ENCODE peak calls at places on chromosomes 12 and 14, in eight cellular contexts. One of them, this sample, is unnamed.

GRCh38 chr12:50934981-50935807 is 17.1 kb upstream of the HIGD1C start:
- DNase-seq in activated naive CD4-positive, alpha-beta T cell treated with anti-CD3 and anti-CD28 coated beads for 36 hours: no peak
- DNase-seq in stimulated activated CD8-positive, alpha-beta memory T cell treated with anti-CD3 and anti-CD28 coated beads, Interleukin-15, amount 100 ng/mL, for 4 hours: no peak
- DNase-seq in AG09309: peak; percentile 17
- DNase-seq in fibroblast of lung: peak; percentile 55
- DNase-seq in EL: peak; percentile 29
- DNase-seq in COR-L47: no peak
- DNase-seq in CD8-positive, alpha-beta memory T cell: no peak
- DNase-seq in this sample: no peak

GRCh38 chr12:103043531-103044445 is 86.3 kb downstream of the ASCL1 start:
- DNase-seq in EL: no peak
- DNase-seq in stimulated activated CD8-positive, alpha-beta memory T cell treated with anti-CD3 and anti-CD28 coated beads, Interleukin-15, amount 100 ng/mL, for 4 hours: no peak
- DNase-seq in AG09309: no peak
- DNase-seq in CD8-positive, alpha-beta memory T cell: no peak
- DNase-seq in activated naive CD4-positive, alpha-beta T cell treated with anti-CD3 and anti-CD28 coated beads for 36 hours: no peak
- DNase-seq in fibroblast of lung: no peak
- DNase-seq in COR-L47: no peak
- DNase-seq in this sample: no peak

GRCh38 chr12:44804068-44804467 is 72.0 kb downstream of the NELL2 start:
- DNase-seq in fibroblast of lung: no peak
- DNase-seq in stimulated activated CD8-positive, alpha-beta memory T cell treated with anti-CD3 and anti-CD28 coated beads, Interleukin-15, amount 100 ng/mL, for 4 hours: no peak
- DNase-seq in EL: no peak
- DNase-seq in COR-L47: no peak
- DNase-seq in CD8-positive, alpha-beta memory T cell: no peak
- DNase-seq in AG09309: no peak
- DNase-seq in activated naive CD4-positive, alpha-beta T cell treated with anti-CD3 and anti-CD28 coated beads for 36 hours: no peak
- DNase-seq in this sample: no peak

GRCh38 chr12:111313833-111314259 is 55.0 kb downstream of the PHETA1 start:
- DNase-seq in stimulated activated CD8-positive, alpha-beta memory T cell treated with anti-CD3 and anti-CD28 coated beads, Interleukin-15, amount 100 ng/mL, for 4 hours: peak; percentile 31
- DNase-seq in CD8-positive, alpha-beta memory T cell: peak; percentile 65
- DNase-seq in COR-L47: peak; percentile 51
- DNase-seq in fibroblast of lung: peak; percentile 42
- DNase-seq in activated naive CD4-positive, alpha-beta T cell treated with anti-CD3 and anti-CD28 coated beads for 36 hours: peak; percentile 77
- DNase-seq in AG09309: peak; percentile 5
- DNase-seq in EL: peak; percentile 65
- DNase-seq in this sample: peak; percentile 27

GRCh38 chr14:68476212-68476964 is 316.5 kb downstream of the ZFP36L1 start:
- DNase-seq in AG09309: peak; percentile 92
- DNase-seq in COR-L47: no peak
- DNase-seq in CD8-positive, alpha-beta memory T cell: no peak
- DNase-seq in fibroblast of lung: peak; percentile 96
- DNase-seq in activated naive CD4-positive, alpha-beta T cell treated with anti-CD3 and anti-CD28 coated beads for 36 hours: peak; percentile 33
- DNase-seq in stimulated activated CD8-positive, alpha-beta memory T cell treated with anti-CD3 and anti-CD28 coated beads, Interleukin-15, amount 100 ng/mL, for 4 hours: no peak
- DNase-seq in EL: peak; percentile 93
- DNase-seq in this sample: peak; percentile 86

GRCh38 chr14:54798465-54799124 is 104.0 kb downstream of the GCH1 start:
- DNase-seq in COR-L47: no peak
- DNase-seq in stimulated activated CD8-positive, alpha-beta memory T cell treated with anti-CD3 and anti-CD28 coated beads, Interleukin-15, amount 100 ng/mL, for 4 hours: no peak
- DNase-seq in EL: no peak
- DNase-seq in AG09309: no peak
- DNase-seq in fibroblast of lung: no peak
- DNase-seq in activated naive CD4-positive, alpha-beta T cell treated with anti-CD3 and anti-CD28 coated beads for 36 hours: no peak
- DNase-seq in CD8-positive, alpha-beta memory T cell: no peak
- DNase-seq in this sample: no peak

GRCh38 chr14:68279777-68280233 is 460.2 kb downstream of the RAD51B start:
- DNase-seq in activated naive CD4-positive, alpha-beta T cell treated with anti-CD3 and anti-CD28 coated beads for 36 hours: no peak
- DNase-seq in EL: no peak
- DNase-seq in stimulated activated CD8-positive, alpha-beta memory T cell treated with anti-CD3 and anti-CD28 coated beads, Interleukin-15, amount 100 ng/mL, for 4 hours: no peak
- DNase-seq in CD8-positive, alpha-beta memory T cell: no peak
- DNase-seq in COR-L47: no peak
- DNase-seq in fibroblast of lung: no peak
- DNase-seq in AG09309: no peak
- DNase-seq in this sample: no peak

GRCh38 chr14:91744068-91744480 is 12.2 kb upstream of the CATSPERB start:
- DNase-seq in EL: no peak
- DNase-seq in fibroblast of lung: no peak
- DNase-seq in activated naive CD4-positive, alpha-beta T cell treated with anti-CD3 and anti-CD28 coated beads for 36 hours: no peak
- DNase-seq in CD8-positive, alpha-beta memory T cell: no peak
- DNase-seq in AG09309: no peak
- DNase-seq in stimulated activated CD8-positive, alpha-beta memory T cell treated with anti-CD3 and anti-CD28 coated beads, Interleukin-15, amount 100 ng/mL, for 4 hours: no peak
- DNase-seq in COR-L47: no peak
- DNase-seq in this sample: no peak

GRCh38 chr14:38404616-38405015 is 148.7 kb upstream of the CLEC14A start:
- DNase-seq in EL: peak; percentile 78
- DNase-seq in CD8-positive, alpha-beta memory T cell: no peak
- DNase-seq in AG09309: peak; percentile 16
- DNase-seq in activated naive CD4-positive, alpha-beta T cell treated with anti-CD3 and anti-CD28 coated beads for 36 hours: no peak
- DNase-seq in stimulated activated CD8-positive, alpha-beta memory T cell treated with anti-CD3 and anti-CD28 coated beads, Interleukin-15, amount 100 ng/mL, for 4 hours: no peak
- DNase-seq in fibroblast of lung: peak; percentile 71
- DNase-seq in COR-L47: no peak
- DNase-seq in this sample: no peak

GRCh38 chr14:64671591-64671990 is 32.6 kb upstream of the PLEKHG3 start:
- DNase-seq in EL: peak; percentile 69
- DNase-seq in AG09309: no peak
- DNase-seq in stimulated activated CD8-positive, alpha-beta memory T cell treated with anti-CD3 and anti-CD28 coated beads, Interleukin-15, amount 100 ng/mL, for 4 hours: no peak
- DNase-seq in fibroblast of lung: peak; percentile 51
- DNase-seq in activated naive CD4-positive, alpha-beta T cell treated with anti-CD3 and anti-CD28 coated beads for 36 hours: no peak
- DNase-seq in COR-L47: peak; percentile 54
- DNase-seq in CD8-positive, alpha-beta memory T cell: no peak
- DNase-seq in this sample: peak; percentile 54

GRCh38 chr12:4270670-4271432 is 2.7 kb upstream of the CCND2 start:
- DNase-seq in activated naive CD4-positive, alpha-beta T cell treated with anti-CD3 and anti-CD28 coated beads for 36 hours: peak; percentile 72
- DNase-seq in CD8-positive, alpha-beta memory T cell: no peak
- DNase-seq in fibroblast of lung: no peak
- DNase-seq in EL: no peak
- DNase-seq in AG09309: no peak
- DNase-seq in COR-L47: no peak
- DNase-seq in stimulated activated CD8-positive, alpha-beta memory T cell treated with anti-CD3 and anti-CD28 coated beads, Interleukin-15, amount 100 ng/mL, for 4 hours: peak; percentile 36
- DNase-seq in this sample: no peak

GRCh38 chr12:39605996-39606395 is 13.6 kb downstream of the ABCD2 start:
- DNase-seq in COR-L47: no peak
- DNase-seq in stimulated activated CD8-positive, alpha-beta memory T cell treated with anti-CD3 and anti-CD28 coated beads, Interleukin-15, amount 100 ng/mL, for 4 hours: no peak
- DNase-seq in activated naive CD4-positive, alpha-beta T cell treated with anti-CD3 and anti-CD28 coated beads for 36 hours: no peak
- DNase-seq in EL: peak; percentile 44
- DNase-seq in AG09309: no peak
- DNase-seq in CD8-positive, alpha-beta memory T cell: no peak
- DNase-seq in fibroblast of lung: peak; percentile 85
- DNase-seq in this sample: no peak

GRCh38 chr14:93033983-93034670 is 81.6 kb downstream of the ITPK1 start:
- DNase-seq in COR-L47: peak; percentile 48
- DNase-seq in activated naive CD4-positive, alpha-beta T cell treated with anti-CD3 and anti-CD28 coated beads for 36 hours: peak; percentile 44
- DNase-seq in EL: no peak
- DNase-seq in CD8-positive, alpha-beta memory T cell: peak; percentile 20
- DNase-seq in AG09309: no peak
- DNase-seq in stimulated activated CD8-positive, alpha-beta memory T cell treated with anti-CD3 and anti-CD28 coated beads, Interleukin-15, amount 100 ng/mL, for 4 hours: no peak
- DNase-seq in fibroblast of lung: no peak
- DNase-seq in this sample: no peak

GRCh38 chr12:71125515-71125914 is 32.3 kb downstream of the TSPAN8 start:
- DNase-seq in activated naive CD4-positive, alpha-beta T cell treated with anti-CD3 and anti-CD28 coated beads for 36 hours: no peak
- DNase-seq in AG09309: no peak
- DNase-seq in fibroblast of lung: no peak
- DNase-seq in COR-L47: no peak
- DNase-seq in EL: no peak
- DNase-seq in CD8-positive, alpha-beta memory T cell: no peak
- DNase-seq in stimulated activated CD8-positive, alpha-beta memory T cell treated with anti-CD3 and anti-CD28 coated beads, Interleukin-15, amount 100 ng/mL, for 4 hours: no peak
- DNase-seq in this sample: no peak

GRCh38 chr12:539540-540310 is 80.0 kb downstream of the B4GALNT3 start:
- DNase-seq in CD8-positive, alpha-beta memory T cell: no peak
- DNase-seq in COR-L47: no peak
- DNase-seq in EL: no peak
- DNase-seq in AG09309: no peak
- DNase-seq in stimulated activated CD8-positive, alpha-beta memory T cell treated with anti-CD3 and anti-CD28 coated beads, Interleukin-15, amount 100 ng/mL, for 4 hours: no peak
- DNase-seq in activated naive CD4-positive, alpha-beta T cell treated with anti-CD3 and anti-CD28 coated beads for 36 hours: no peak
- DNase-seq in fibroblast of lung: no peak
- DNase-seq in this sample: no peak

GRCh38 chr14:92539875-92540274 is 26.3 kb downstream of the RIN3 start:
- DNase-seq in CD8-positive, alpha-beta memory T cell: no peak
- DNase-seq in EL: no peak
- DNase-seq in activated naive CD4-positive, alpha-beta T cell treated with anti-CD3 and anti-CD28 coated beads for 36 hours: no peak
- DNase-seq in AG09309: no peak
- DNase-seq in stimulated activated CD8-positive, alpha-beta memory T cell treated with anti-CD3 and anti-CD28 coated beads, Interleukin-15, amount 100 ng/mL, for 4 hours: no peak
- DNase-seq in fibroblast of lung: no peak
- DNase-seq in COR-L47: no peak
- DNase-seq in this sample: no peak

GRCh38 chr14:79451601-79452000 is 759.7 kb downstream of the DIO2 start:
- DNase-seq in fibroblast of lung: no peak
- DNase-seq in COR-L47: no peak
- DNase-seq in AG09309: no peak
- DNase-seq in CD8-positive, alpha-beta memory T cell: no peak
- DNase-seq in activated naive CD4-positive, alpha-beta T cell treated with anti-CD3 and anti-CD28 coated beads for 36 hours: no peak
- DNase-seq in EL: no peak
- DNase-seq in stimulated activated CD8-positive, alpha-beta memory T cell treated with anti-CD3 and anti-CD28 coated beads, Interleukin-15, amount 100 ng/mL, for 4 hours: no peak
- DNase-seq in this sample: no peak

GRCh38 chr14:104433401-104434213 is 146.0 kb upstream of the C14orf180 start:
- DNase-seq in stimulated activated CD8-positive, alpha-beta memory T cell treated with anti-CD3 and anti-CD28 coated beads, Interleukin-15, amount 100 ng/mL, for 4 hours: no peak
- DNase-seq in AG09309: no peak
- DNase-seq in fibroblast of lung: no peak
- DNase-seq in EL: no peak
- DNase-seq in COR-L47: no peak
- DNase-seq in CD8-positive, alpha-beta memory T cell: no peak
- DNase-seq in activated naive CD4-positive, alpha-beta T cell treated with anti-CD3 and anti-CD28 coated beads for 36 hours: no peak
- DNase-seq in this sample: no peak

GRCh38 chr12:61011767-61012423 is 1248.3 kb upstream of the USP15 start:
- DNase-seq in fibroblast of lung: no peak
- DNase-seq in activated naive CD4-positive, alpha-beta T cell treated with anti-CD3 and anti-CD28 coated beads for 36 hours: no peak
- DNase-seq in EL: no peak
- DNase-seq in COR-L47: no peak
- DNase-seq in AG09309: no peak
- DNase-seq in stimulated activated CD8-positive, alpha-beta memory T cell treated with anti-CD3 and anti-CD28 coated beads, Interleukin-15, amount 100 ng/mL, for 4 hours: no peak
- DNase-seq in CD8-positive, alpha-beta memory T cell: no peak
- DNase-seq in this sample: no peak

GRCh38 chr12:123022205-123022604 is 41.7 kb downstream of the ARL6IP4 start:
- DNase-seq in AG09309: no peak
- DNase-seq in activated naive CD4-positive, alpha-beta T cell treated with anti-CD3 and anti-CD28 coated beads for 36 hours: no peak
- DNase-seq in CD8-positive, alpha-beta memory T cell: no peak
- DNase-seq in stimulated activated CD8-positive, alpha-beta memory T cell treated with anti-CD3 and anti-CD28 coated beads, Interleukin-15, amount 100 ng/mL, for 4 hours: no peak
- DNase-seq in fibroblast of lung: no peak
- DNase-seq in EL: no peak
- DNase-seq in COR-L47: no peak
- DNase-seq in this sample: no peak

GRCh38 chr12:89181271-89181920 is 170.9 kb downstream of the DUSP6 start:
- DNase-seq in stimulated activated CD8-positive, alpha-beta memory T cell treated with anti-CD3 and anti-CD28 coated beads, Interleukin-15, amount 100 ng/mL, for 4 hours: no peak
- DNase-seq in fibroblast of lung: peak; percentile 74
- DNase-seq in COR-L47: no peak
- DNase-seq in EL: peak; percentile 36
- DNase-seq in AG09309: no peak
- DNase-seq in activated naive CD4-positive, alpha-beta T cell treated with anti-CD3 and anti-CD28 coated beads for 36 hours: no peak
- DNase-seq in CD8-positive, alpha-beta memory T cell: no peak
- DNase-seq in this sample: peak; percentile 49

GRCh38 chr14:23626946-23627345 is 9.2 kb upstream of the DHRS2 start:
- DNase-seq in CD8-positive, alpha-beta memory T cell: no peak
- DNase-seq in COR-L47: no peak
- DNase-seq in fibroblast of lung: no peak
- DNase-seq in AG09309: no peak
- DNase-seq in EL: no peak
- DNase-seq in activated naive CD4-positive, alpha-beta T cell treated with anti-CD3 and anti-CD28 coated beads for 36 hours: no peak
- DNase-seq in stimulated activated CD8-positive, alpha-beta memory T cell treated with anti-CD3 and anti-CD28 coated beads, Interleukin-15, amount 100 ng/mL, for 4 hours: no peak
- DNase-seq in this sample: no peak

GRCh38 chr14:49619730-49620129 is 696 bp downstream of the RPL36AL start:
- DNase-seq in stimulated activated CD8-positive, alpha-beta memory T cell treated with anti-CD3 and anti-CD28 coated beads, Interleukin-15, amount 100 ng/mL, for 4 hours: no peak
- DNase-seq in AG09309: no peak
- DNase-seq in fibroblast of lung: no peak
- DNase-seq in EL: no peak
- DNase-seq in CD8-positive, alpha-beta memory T cell: no peak
- DNase-seq in activated naive CD4-positive, alpha-beta T cell treated with anti-CD3 and anti-CD28 coated beads for 36 hours: no peak
- DNase-seq in COR-L47: no peak
- DNase-seq in this sample: no peak

GRCh38 chr14:91888641-91889476 is 21.5 kb upstream of the TC2N start:
- DNase-seq in EL: no peak
- DNase-seq in fibroblast of lung: peak; percentile 28
- DNase-seq in stimulated activated CD8-positive, alpha-beta memory T cell treated with anti-CD3 and anti-CD28 coated beads, Interleukin-15, amount 100 ng/mL, for 4 hours: no peak
- DNase-seq in COR-L47: no peak
- DNase-seq in activated naive CD4-positive, alpha-beta T cell treated with anti-CD3 and anti-CD28 coated beads for 36 hours: no peak
- DNase-seq in CD8-positive, alpha-beta memory T cell: no peak
- DNase-seq in AG09309: no peak
- DNase-seq in this sample: no peak

GRCh38 chr14:79745046-79745445 is 466.3 kb downstream of the DIO2 start:
- DNase-seq in activated naive CD4-positive, alpha-beta T cell treated with anti-CD3 and anti-CD28 coated beads for 36 hours: no peak
- DNase-seq in AG09309: no peak
- DNase-seq in stimulated activated CD8-positive, alpha-beta memory T cell treated with anti-CD3 and anti-CD28 coated beads, Interleukin-15, amount 100 ng/mL, for 4 hours: no peak
- DNase-seq in EL: no peak
- DNase-seq in fibroblast of lung: no peak
- DNase-seq in COR-L47: no peak
- DNase-seq in CD8-positive, alpha-beta memory T cell: no peak
- DNase-seq in this sample: no peak

GRCh38 chr14:103549361-103550311 is 12.8 kb downstream of the BAG5 start:
- DNase-seq in activated naive CD4-positive, alpha-beta T cell treated with anti-CD3 and anti-CD28 coated beads for 36 hours: no peak
- DNase-seq in CD8-positive, alpha-beta memory T cell: no peak
- DNase-seq in fibroblast of lung: no peak
- DNase-seq in EL: no peak
- DNase-seq in stimulated activated CD8-positive, alpha-beta memory T cell treated with anti-CD3 and anti-CD28 coated beads, Interleukin-15, amount 100 ng/mL, for 4 hours: no peak
- DNase-seq in COR-L47: no peak
- DNase-seq in AG09309: no peak
- DNase-seq in this sample: no peak

GRCh38 chr14:104504172-104504735 is 75.3 kb upstream of the C14orf180 start:
- DNase-seq in EL: no peak
- DNase-seq in AG09309: no peak
- DNase-seq in activated naive CD4-positive, alpha-beta T cell treated with anti-CD3 and anti-CD28 coated beads for 36 hours: no peak
- DNase-seq in CD8-positive, alpha-beta memory T cell: no peak
- DNase-seq in fibroblast of lung: no peak
- DNase-seq in stimulated activated CD8-positive, alpha-beta memory T cell treated with anti-CD3 and anti-CD28 coated beads, Interleukin-15, amount 100 ng/mL, for 4 hours: no peak
- DNase-seq in COR-L47: no peak
- DNase-seq in this sample: no peak

GRCh38 chr12:2649201-2650030 is 145.4 kb upstream of the FKBP4 start:
- DNase-seq in stimulated activated CD8-positive, alpha-beta memory T cell treated with anti-CD3 and anti-CD28 coated beads, Interleukin-15, amount 100 ng/mL, for 4 hours: no peak
- DNase-seq in CD8-positive, alpha-beta memory T cell: no peak
- DNase-seq in COR-L47: no peak
- DNase-seq in activated naive CD4-positive, alpha-beta T cell treated with anti-CD3 and anti-CD28 coated beads for 36 hours: no peak
- DNase-seq in fibroblast of lung: no peak
- DNase-seq in EL: no peak
- DNase-seq in AG09309: no peak
- DNase-seq in this sample: no peak

GRCh38 chr14:73741386-73741875 is 27.2 kb upstream of the PNMA1 start:
- DNase-seq in AG09309: no peak
- DNase-seq in EL: peak; percentile 91
- DNase-seq in stimulated activated CD8-positive, alpha-beta memory T cell treated with anti-CD3 and anti-CD28 coated beads, Interleukin-15, amount 100 ng/mL, for 4 hours: peak; percentile 54
- DNase-seq in activated naive CD4-positive, alpha-beta T cell treated with anti-CD3 and anti-CD28 coated beads for 36 hours: peak; percentile 88
- DNase-seq in fibroblast of lung: peak; percentile 80
- DNase-seq in CD8-positive, alpha-beta memory T cell: peak; percentile 66
- DNase-seq in COR-L47: no peak
- DNase-seq in this sample: no peak